ENCODE peak calls at places on chromosomes 4 and X, in ten cellular contexts. One of them, this sample, is unnamed.

GRCh38 chr4:118823471-118823870 is 12.5 kb downstream of the SEC24D start:
- DNase-seq in neural crest cell: no peak
- DNase-seq in natural killer cell: no peak
- DNase-seq in type B pancreatic cell: no peak
- DNase-seq in IMR-90: no peak
- DNase-seq in uterus: no peak
- DNase-seq in endothelial cell of umbilical vein: no peak
- DNase-seq in fibroblast of lung: no peak
- DNase-seq in right lobe of liver: peak
- DNase-seq in brain microvascular endothelial cell: no peak
- DNase-seq in this sample: no peak

GRCh38 chr4:1244081-1244977 is 4.6 kb downstream of the CTBP1 start:
- DNase-seq in neural crest cell: no peak
- DNase-seq in natural killer cell: peak
- DNase-seq in type B pancreatic cell: no peak
- DNase-seq in IMR-90: no peak
- DNase-seq in uterus: peak
- DNase-seq in endothelial cell of umbilical vein: no peak
- DNase-seq in fibroblast of lung: no peak
- DNase-seq in right lobe of liver: peak
- DNase-seq in brain microvascular endothelial cell: no peak
- DNase-seq in this sample: peak

GRCh38 chr4:84264652-84265051 is 234.4 kb downstream of the NKX6-1 start:
- DNase-seq in neural crest cell: no peak
- DNase-seq in natural killer cell: no peak
- DNase-seq in type B pancreatic cell: no peak
- DNase-seq in IMR-90: no peak
- DNase-seq in uterus: no peak
- DNase-seq in endothelial cell of umbilical vein: no peak
- DNase-seq in fibroblast of lung: no peak
- DNase-seq in right lobe of liver: no peak
- DNase-seq in brain microvascular endothelial cell: no peak
- DNase-seq in this sample: no peak

GRCh38 chrX:19751068-19751467 is 136.3 kb downstream of the SH3KBP1 start:
- DNase-seq in neural crest cell: no peak
- DNase-seq in natural killer cell: no peak
- DNase-seq in type B pancreatic cell: no peak
- DNase-seq in IMR-90: no peak
- DNase-seq in uterus: no peak
- DNase-seq in endothelial cell of umbilical vein: no peak
- DNase-seq in fibroblast of lung: no peak
- DNase-seq in right lobe of liver: no peak
- DNase-seq in brain microvascular endothelial cell: no peak
- DNase-seq in this sample: no peak

GRCh38 chrX:53317365-53318069 is 36.1 kb upstream of the IQSEC2 start:
- DNase-seq in neural crest cell: peak
- DNase-seq in natural killer cell: peak
- DNase-seq in type B pancreatic cell: peak
- DNase-seq in IMR-90: peak
- DNase-seq in uterus: peak
- DNase-seq in endothelial cell of umbilical vein: peak
- DNase-seq in fibroblast of lung: peak
- DNase-seq in right lobe of liver: peak
- DNase-seq in brain microvascular endothelial cell: peak
- DNase-seq in this sample: no peak

GRCh38 chr4:66035701-66036100 is 365.4 kb upstream of the EPHA5 start:
- DNase-seq in neural crest cell: no peak
- DNase-seq in natural killer cell: no peak
- DNase-seq in type B pancreatic cell: no peak
- DNase-seq in IMR-90: no peak
- DNase-seq in uterus: no peak
- DNase-seq in endothelial cell of umbilical vein: no peak
- DNase-seq in fibroblast of lung: no peak
- DNase-seq in right lobe of liver: no peak
- DNase-seq in brain microvascular endothelial cell: no peak
- DNase-seq in this sample: no peak

GRCh38 chrX:108224727-108225455 is 133.3 kb downstream of the ATG4A start:
- DNase-seq in neural crest cell: peak
- DNase-seq in natural killer cell: no peak
- DNase-seq in type B pancreatic cell: no peak
- DNase-seq in IMR-90: peak
- DNase-seq in uterus: no peak
- DNase-seq in endothelial cell of umbilical vein: peak
- DNase-seq in fibroblast of lung: peak
- DNase-seq in right lobe of liver: no peak
- DNase-seq in brain microvascular endothelial cell: peak
- DNase-seq in this sample: no peak

GRCh38 chr4:5051692-5052423 is 578 bp downstream of the STK32B start:
- DNase-seq in neural crest cell: peak
- DNase-seq in natural killer cell: no peak
- DNase-seq in type B pancreatic cell: no peak
- DNase-seq in IMR-90: peak
- DNase-seq in uterus: peak
- DNase-seq in endothelial cell of umbilical vein: peak
- DNase-seq in fibroblast of lung: no peak
- DNase-seq in right lobe of liver: no peak
- DNase-seq in brain microvascular endothelial cell: peak
- DNase-seq in this sample: peak

GRCh38 chr4:77715414-77716290 is 103.5 kb downstream of the CNOT6L start:
- DNase-seq in neural crest cell: no peak
- DNase-seq in natural killer cell: no peak
- DNase-seq in type B pancreatic cell: no peak
- DNase-seq in IMR-90: no peak
- DNase-seq in uterus: no peak
- DNase-seq in endothelial cell of umbilical vein: no peak
- DNase-seq in fibroblast of lung: no peak
- DNase-seq in right lobe of liver: no peak
- DNase-seq in brain microvascular endothelial cell: no peak
- DNase-seq in this sample: no peak

GRCh38 chr4:13611283-13611842 is 16.2 kb downstream of the BOD1L1 start:
- DNase-seq in neural crest cell: no peak
- DNase-seq in natural killer cell: no peak
- DNase-seq in type B pancreatic cell: no peak
- DNase-seq in IMR-90: peak
- DNase-seq in uterus: no peak
- DNase-seq in endothelial cell of umbilical vein: no peak
- DNase-seq in fibroblast of lung: peak
- DNase-seq in right lobe of liver: no peak
- DNase-seq in brain microvascular endothelial cell: peak
- DNase-seq in this sample: no peak

GRCh38 chr4:7719354-7720174 is 220.1 kb downstream of the AFAP1 start:
- DNase-seq in neural crest cell: peak
- DNase-seq in natural killer cell: peak
- DNase-seq in type B pancreatic cell: peak
- DNase-seq in IMR-90: no peak
- DNase-seq in uterus: peak
- DNase-seq in endothelial cell of umbilical vein: peak
- DNase-seq in fibroblast of lung: peak
- DNase-seq in right lobe of liver: peak
- DNase-seq in brain microvascular endothelial cell: no peak
- DNase-seq in this sample: no peak

GRCh38 chr4:153573881-153574807 is 108.0 kb downstream of the TMEM131L start:
- DNase-seq in neural crest cell: no peak
- DNase-seq in natural killer cell: peak
- DNase-seq in type B pancreatic cell: no peak
- DNase-seq in IMR-90: peak
- DNase-seq in uterus: peak
- DNase-seq in endothelial cell of umbilical vein: peak
- DNase-seq in fibroblast of lung: peak
- DNase-seq in right lobe of liver: peak
- DNase-seq in brain microvascular endothelial cell: peak
- DNase-seq in this sample: no peak

DNA sequence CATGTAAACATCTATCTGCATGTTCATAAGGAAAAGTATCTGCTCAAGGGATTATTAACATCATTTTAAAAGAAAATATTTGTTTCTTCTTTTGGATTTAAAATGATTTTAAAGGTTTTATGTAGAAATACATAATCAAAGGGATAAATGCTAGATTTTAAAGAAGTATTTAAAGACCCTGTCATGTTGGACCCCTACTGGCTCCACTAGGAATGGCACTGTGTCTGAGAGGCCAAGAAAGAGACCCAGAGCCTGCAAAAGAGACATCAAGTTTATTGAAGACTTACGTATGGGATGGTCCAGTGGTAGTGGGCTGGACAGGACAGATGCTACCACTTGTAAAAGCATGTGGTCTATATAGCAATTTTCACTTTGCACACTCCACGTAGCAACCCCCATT is 78.7 kb upstream of the PCDH18 start:
- DNase-seq in neural crest cell: peak
- DNase-seq in natural killer cell: no peak
- DNase-seq in type B pancreatic cell: no peak
- DNase-seq in IMR-90: peak
- DNase-seq in uterus: no peak
- DNase-seq in endothelial cell of umbilical vein: peak
- DNase-seq in fibroblast of lung: peak
- DNase-seq in right lobe of liver: no peak
- DNase-seq in brain microvascular endothelial cell: peak
- DNase-seq in this sample: no peak
- TF ChIP-seq CTCF in neural crest cell: peak
- TF ChIP-seq CTCF in natural killer cell: no peak
- TF ChIP-seq CTCF in type B pancreatic cell: peak
- TF ChIP-seq CTCF in IMR-90: peak
- TF ChIP-seq CTCF in uterus: no peak
- TF ChIP-seq CTCF in endothelial cell of umbilical vein: peak
- TF ChIP-seq CTCF in fibroblast of lung: peak
- TF ChIP-seq CTCF in right lobe of liver: peak
- TF ChIP-seq CTCF in brain microvascular endothelial cell: peak
- TF ChIP-seq CTCF in this sample: peak

GRCh38 chr4:113888006-113888405 is 91.4 kb downstream of the ARSJ start:
- DNase-seq in neural crest cell: no peak
- DNase-seq in natural killer cell: no peak
- DNase-seq in type B pancreatic cell: no peak
- DNase-seq in IMR-90: no peak
- DNase-seq in uterus: no peak
- DNase-seq in endothelial cell of umbilical vein: no peak
- DNase-seq in fibroblast of lung: no peak
- DNase-seq in right lobe of liver: no peak
- DNase-seq in brain microvascular endothelial cell: no peak
- DNase-seq in this sample: no peak

GRCh38 chr4:113899260-113900177 is 79.9 kb downstream of the ARSJ start:
- DNase-seq in neural crest cell: no peak
- DNase-seq in natural killer cell: no peak
- DNase-seq in type B pancreatic cell: no peak
- DNase-seq in IMR-90: no peak
- DNase-seq in uterus: no peak
- DNase-seq in endothelial cell of umbilical vein: no peak
- DNase-seq in fibroblast of lung: no peak
- DNase-seq in right lobe of liver: no peak
- DNase-seq in brain microvascular endothelial cell: no peak
- DNase-seq in this sample: no peak

GRCh38 chr4:113893546-113893945 is 85.9 kb downstream of the ARSJ start:
- DNase-seq in neural crest cell: no peak
- DNase-seq in natural killer cell: no peak
- DNase-seq in type B pancreatic cell: no peak
- DNase-seq in IMR-90: peak
- DNase-seq in uterus: no peak
- DNase-seq in endothelial cell of umbilical vein: peak
- DNase-seq in fibroblast of lung: peak
- DNase-seq in right lobe of liver: no peak
- DNase-seq in brain microvascular endothelial cell: no peak
- DNase-seq in this sample: no peak
- TF ChIP-seq CTCF in neural crest cell: peak
- TF ChIP-seq CTCF in natural killer cell: no peak
- TF ChIP-seq CTCF in type B pancreatic cell: peak
- TF ChIP-seq CTCF in IMR-90: peak
- TF ChIP-seq CTCF in uterus: no peak
- TF ChIP-seq CTCF in endothelial cell of umbilical vein: no peak
- TF ChIP-seq CTCF in fibroblast of lung: peak
- TF ChIP-seq CTCF in right lobe of liver: peak
- TF ChIP-seq CTCF in brain microvascular endothelial cell: peak
- TF ChIP-seq CTCF in this sample: peak

GRCh38 chrX:84118769-84119168 is 69.2 kb downstream of the RPS6KA6 start:
- DNase-seq in neural crest cell: no peak
- DNase-seq in natural killer cell: no peak
- DNase-seq in type B pancreatic cell: no peak
- DNase-seq in IMR-90: no peak
- DNase-seq in uterus: no peak
- DNase-seq in endothelial cell of umbilical vein: no peak
- DNase-seq in fibroblast of lung: no peak
- DNase-seq in right lobe of liver: no peak
- DNase-seq in brain microvascular endothelial cell: no peak
- DNase-seq in this sample: no peak
- TF ChIP-seq CTCF in neural crest cell: no peak
- TF ChIP-seq CTCF in natural killer cell: no peak
- TF ChIP-seq CTCF in type B pancreatic cell: no peak
- TF ChIP-seq CTCF in IMR-90: no peak
- TF ChIP-seq CTCF in uterus: no peak
- TF ChIP-seq CTCF in endothelial cell of umbilical vein: no peak
- TF ChIP-seq CTCF in fibroblast of lung: no peak
- TF ChIP-seq CTCF in right lobe of liver: no peak
- TF ChIP-seq CTCF in brain microvascular endothelial cell: no peak
- TF ChIP-seq CTCF in this sample: no peak

GRCh38 chr4:44740201-44740600 is 13.8 kb upstream of the GNPDA2 start:
- DNase-seq in neural crest cell: no peak
- DNase-seq in natural killer cell: no peak
- DNase-seq in type B pancreatic cell: no peak
- DNase-seq in IMR-90: no peak
- DNase-seq in uterus: no peak
- DNase-seq in endothelial cell of umbilical vein: no peak
- DNase-seq in fibroblast of lung: no peak
- DNase-seq in right lobe of liver: no peak
- DNase-seq in brain microvascular endothelial cell: no peak
- DNase-seq in this sample: no peak

GRCh38 chr4:44736900-44737299 is 10.5 kb upstream of the GNPDA2 start:
- DNase-seq in neural crest cell: no peak
- DNase-seq in natural killer cell: no peak
- DNase-seq in type B pancreatic cell: no peak
- DNase-seq in IMR-90: no peak
- DNase-seq in uterus: no peak
- DNase-seq in endothelial cell of umbilical vein: no peak
- DNase-seq in fibroblast of lung: no peak
- DNase-seq in right lobe of liver: no peak
- DNase-seq in brain microvascular endothelial cell: no peak
- DNase-seq in this sample: no peak

DNA sequence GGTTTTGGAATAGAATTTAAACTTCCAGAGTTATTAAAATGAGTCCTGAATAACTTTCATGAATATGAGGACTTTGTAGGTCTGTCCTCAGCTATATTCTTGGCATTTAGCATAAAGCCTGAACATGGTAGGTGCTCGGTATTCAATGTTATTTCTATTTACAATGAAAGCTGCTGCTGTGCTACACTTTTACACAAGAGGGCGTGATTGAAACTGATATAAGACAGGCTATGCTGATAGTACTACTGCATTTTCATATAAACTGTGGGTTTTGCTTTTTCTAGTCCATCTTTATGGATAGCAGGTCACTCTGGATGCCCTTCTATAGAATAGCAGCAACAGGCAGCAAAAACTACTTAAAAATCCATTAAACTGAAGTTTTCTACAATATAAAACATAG is 12.3 kb upstream of the GNPDA2 start:
- DNase-seq in neural crest cell: no peak
- DNase-seq in natural killer cell: no peak
- DNase-seq in type B pancreatic cell: no peak
- DNase-seq in IMR-90: no peak
- DNase-seq in uterus: no peak
- DNase-seq in endothelial cell of umbilical vein: no peak
- DNase-seq in fibroblast of lung: peak
- DNase-seq in right lobe of liver: no peak
- DNase-seq in brain microvascular endothelial cell: peak
- DNase-seq in this sample: no peak
- TF ChIP-seq CTCF in neural crest cell: peak
- TF ChIP-seq CTCF in natural killer cell: no peak
- TF ChIP-seq CTCF in type B pancreatic cell: peak
- TF ChIP-seq CTCF in IMR-90: peak
- TF ChIP-seq CTCF in uterus: no peak
- TF ChIP-seq CTCF in endothelial cell of umbilical vein: no peak
- TF ChIP-seq CTCF in fibroblast of lung: peak
- TF ChIP-seq CTCF in right lobe of liver: peak
- TF ChIP-seq CTCF in brain microvascular endothelial cell: no peak
- TF ChIP-seq CTCF in this sample: peak

GRCh38 chr4:116599859-116600258 is 485.5 kb downstream of the TRAM1L1 start:
- DNase-seq in neural crest cell: no peak
- DNase-seq in natural killer cell: no peak
- DNase-seq in type B pancreatic cell: no peak
- DNase-seq in IMR-90: no peak
- DNase-seq in uterus: no peak
- DNase-seq in endothelial cell of umbilical vein: no peak
- DNase-seq in fibroblast of lung: no peak
- DNase-seq in right lobe of liver: no peak
- DNase-seq in brain microvascular endothelial cell: no peak
- DNase-seq in this sample: peak
- TF ChIP-seq CTCF in neural crest cell: no peak
- TF ChIP-seq CTCF in natural killer cell: no peak
- TF ChIP-seq CTCF in type B pancreatic cell: peak
- TF ChIP-seq CTCF in IMR-90: no peak
- TF ChIP-seq CTCF in uterus: no peak
- TF ChIP-seq CTCF in endothelial cell of umbilical vein: no peak
- TF ChIP-seq CTCF in fibroblast of lung: no peak
- TF ChIP-seq CTCF in right lobe of liver: no peak
- TF ChIP-seq CTCF in brain microvascular endothelial cell: no peak
- TF ChIP-seq CTCF in this sample: no peak